ENCODE peak calls at places on chromosomes 6 and 20, in ten cellular contexts. One of them, this sample, is unnamed.
A peak's percentile ranks its signal among the peaks of the same experiment; 100 is the strongest.

GRCh38 chr6:169960003-169960344 is 208.6 kb downstream of the ERMARD start:
- DNase-seq in activated gamma-delta T cell treated with Interleukin-2 at 50 U/mL for 16 hours: no peak
- DNase-seq in NCI-H1436 treated with DMSO at 0.1 percent for 48 hours: no peak
- DNase-seq in AG10803: no peak
- DNase-seq in myocyte: no peak
- DNase-seq in mucosa of gallbladder: no peak
- DNase-seq in MG63: no peak
- DNase-seq in stimulated activated CD4-positive, alpha-beta T cell treated with anti-CD3 and anti-CD28 coated beads, Interleukin-15, amount 100 ng/mL, for 1 hour: no peak
- DNase-seq in activated effector memory CD4-positive, alpha-beta T cell treated with anti-CD3 and anti-CD28 coated beads, Interleukin-2, amount 50 U/mL, for 16 hours: peak; percentile 58
- DNase-seq in iris pigment epithelial cell: no peak
- DNase-seq in this sample: no peak

GRCh38 chr20:15760217-15760567 is 813.1 kb downstream of the KIF16B start:
- DNase-seq in AG10803: no peak
- DNase-seq in myocyte: peak; percentile 97
- DNase-seq in stimulated activated CD4-positive, alpha-beta T cell treated with anti-CD3 and anti-CD28 coated beads, Interleukin-15, amount 100 ng/mL, for 1 hour: no peak
- DNase-seq in activated gamma-delta T cell treated with Interleukin-2 at 50 U/mL for 16 hours: no peak
- DNase-seq in iris pigment epithelial cell: no peak
- DNase-seq in MG63: no peak
- DNase-seq in mucosa of gallbladder: no peak
- DNase-seq in NCI-H1436 treated with DMSO at 0.1 percent for 48 hours: no peak
- DNase-seq in activated effector memory CD4-positive, alpha-beta T cell treated with anti-CD3 and anti-CD28 coated beads, Interleukin-2, amount 50 U/mL, for 16 hours: no peak
- DNase-seq in this sample: peak; percentile 70

GRCh38 chr6:43376551-43376981 is 7.1 kb upstream of the ZNF318 start:
- DNase-seq in AG10803: no peak
- DNase-seq in stimulated activated CD4-positive, alpha-beta T cell treated with anti-CD3 and anti-CD28 coated beads, Interleukin-15, amount 100 ng/mL, for 1 hour: no peak
- DNase-seq in iris pigment epithelial cell: peak; percentile 71
- DNase-seq in activated gamma-delta T cell treated with Interleukin-2 at 50 U/mL for 16 hours: no peak
- DNase-seq in myocyte: no peak
- DNase-seq in MG63: no peak
- DNase-seq in NCI-H1436 treated with DMSO at 0.1 percent for 48 hours: no peak
- DNase-seq in activated effector memory CD4-positive, alpha-beta T cell treated with anti-CD3 and anti-CD28 coated beads, Interleukin-2, amount 50 U/mL, for 16 hours: no peak
- DNase-seq in mucosa of gallbladder: no peak
- DNase-seq in this sample: no peak

GRCh38 chr6:37507690-37508421 is 8.2 kb upstream of the CCDC167 start:
- DNase-seq in stimulated activated CD4-positive, alpha-beta T cell treated with anti-CD3 and anti-CD28 coated beads, Interleukin-15, amount 100 ng/mL, for 1 hour: no peak
- DNase-seq in MG63: no peak
- DNase-seq in mucosa of gallbladder: no peak
- DNase-seq in activated effector memory CD4-positive, alpha-beta T cell treated with anti-CD3 and anti-CD28 coated beads, Interleukin-2, amount 50 U/mL, for 16 hours: peak; percentile 78
- DNase-seq in NCI-H1436 treated with DMSO at 0.1 percent for 48 hours: no peak
- DNase-seq in iris pigment epithelial cell: no peak
- DNase-seq in activated gamma-delta T cell treated with Interleukin-2 at 50 U/mL for 16 hours: peak; percentile 29
- DNase-seq in AG10803: no peak
- DNase-seq in myocyte: no peak
- DNase-seq in this sample: peak; percentile 47

GRCh38 chr6:108850669-108851467 is 2.6 kb downstream of the ARMC2 start:
- DNase-seq in myocyte: no peak
- DNase-seq in activated effector memory CD4-positive, alpha-beta T cell treated with anti-CD3 and anti-CD28 coated beads, Interleukin-2, amount 50 U/mL, for 16 hours: no peak
- DNase-seq in MG63: no peak
- DNase-seq in AG10803: no peak
- DNase-seq in mucosa of gallbladder: no peak
- DNase-seq in activated gamma-delta T cell treated with Interleukin-2 at 50 U/mL for 16 hours: no peak
- DNase-seq in stimulated activated CD4-positive, alpha-beta T cell treated with anti-CD3 and anti-CD28 coated beads, Interleukin-15, amount 100 ng/mL, for 1 hour: no peak
- DNase-seq in NCI-H1436 treated with DMSO at 0.1 percent for 48 hours: no peak
- DNase-seq in iris pigment epithelial cell: peak; percentile 48
- DNase-seq in this sample: no peak

GRCh38 chr20:7856756-7857155 is 83.5 kb downstream of the HAO1 start:
- DNase-seq in mucosa of gallbladder: no peak
- DNase-seq in activated effector memory CD4-positive, alpha-beta T cell treated with anti-CD3 and anti-CD28 coated beads, Interleukin-2, amount 50 U/mL, for 16 hours: no peak
- DNase-seq in NCI-H1436 treated with DMSO at 0.1 percent for 48 hours: no peak
- DNase-seq in activated gamma-delta T cell treated with Interleukin-2 at 50 U/mL for 16 hours: no peak
- DNase-seq in MG63: peak; percentile 83
- DNase-seq in myocyte: peak; percentile 15
- DNase-seq in AG10803: peak; percentile 61
- DNase-seq in iris pigment epithelial cell: peak; percentile 79
- DNase-seq in stimulated activated CD4-positive, alpha-beta T cell treated with anti-CD3 and anti-CD28 coated beads, Interleukin-15, amount 100 ng/mL, for 1 hour: no peak
- DNase-seq in this sample: no peak

GRCh38 chr6:146990821-146991798 is 213.1 kb upstream of the STXBP5 start:
- DNase-seq in MG63: no peak
- DNase-seq in mucosa of gallbladder: no peak
- DNase-seq in iris pigment epithelial cell: peak; percentile 91
- DNase-seq in AG10803: peak; percentile 28
- DNase-seq in NCI-H1436 treated with DMSO at 0.1 percent for 48 hours: no peak
- DNase-seq in myocyte: no peak
- DNase-seq in stimulated activated CD4-positive, alpha-beta T cell treated with anti-CD3 and anti-CD28 coated beads, Interleukin-15, amount 100 ng/mL, for 1 hour: no peak
- DNase-seq in activated gamma-delta T cell treated with Interleukin-2 at 50 U/mL for 16 hours: no peak
- DNase-seq in activated effector memory CD4-positive, alpha-beta T cell treated with anti-CD3 and anti-CD28 coated beads, Interleukin-2, amount 50 U/mL, for 16 hours: no peak
- DNase-seq in this sample: no peak

GRCh38 chr6:139161817-139162284 is 27.0 kb downstream of the HECA start:
- DNase-seq in NCI-H1436 treated with DMSO at 0.1 percent for 48 hours: no peak
- DNase-seq in AG10803: no peak
- DNase-seq in mucosa of gallbladder: no peak
- DNase-seq in iris pigment epithelial cell: peak; percentile 34
- DNase-seq in MG63: no peak
- DNase-seq in myocyte: peak; percentile 7
- DNase-seq in stimulated activated CD4-positive, alpha-beta T cell treated with anti-CD3 and anti-CD28 coated beads, Interleukin-15, amount 100 ng/mL, for 1 hour: peak; percentile 39
- DNase-seq in activated effector memory CD4-positive, alpha-beta T cell treated with anti-CD3 and anti-CD28 coated beads, Interleukin-2, amount 50 U/mL, for 16 hours: peak; percentile 88
- DNase-seq in activated gamma-delta T cell treated with Interleukin-2 at 50 U/mL for 16 hours: peak; percentile 63
- DNase-seq in this sample: peak; percentile 48

GRCh38 chr20:56454754-56455153 is 13.7 kb upstream of the RTF2 start:
- DNase-seq in MG63: no peak
- DNase-seq in stimulated activated CD4-positive, alpha-beta T cell treated with anti-CD3 and anti-CD28 coated beads, Interleukin-15, amount 100 ng/mL, for 1 hour: no peak
- DNase-seq in myocyte: no peak
- DNase-seq in activated effector memory CD4-positive, alpha-beta T cell treated with anti-CD3 and anti-CD28 coated beads, Interleukin-2, amount 50 U/mL, for 16 hours: no peak
- DNase-seq in NCI-H1436 treated with DMSO at 0.1 percent for 48 hours: no peak
- DNase-seq in iris pigment epithelial cell: no peak
- DNase-seq in activated gamma-delta T cell treated with Interleukin-2 at 50 U/mL for 16 hours: no peak
- DNase-seq in mucosa of gallbladder: no peak
- DNase-seq in AG10803: no peak
- DNase-seq in this sample: no peak

GRCh38 chr6:8085053-8085511 is 17.3 kb downstream of the EEF1E1 start:
- DNase-seq in AG10803: peak; percentile 90
- DNase-seq in stimulated activated CD4-positive, alpha-beta T cell treated with anti-CD3 and anti-CD28 coated beads, Interleukin-15, amount 100 ng/mL, for 1 hour: no peak
- DNase-seq in iris pigment epithelial cell: peak; percentile 96
- DNase-seq in NCI-H1436 treated with DMSO at 0.1 percent for 48 hours: no peak
- DNase-seq in myocyte: peak; percentile 90
- DNase-seq in activated effector memory CD4-positive, alpha-beta T cell treated with anti-CD3 and anti-CD28 coated beads, Interleukin-2, amount 50 U/mL, for 16 hours: no peak
- DNase-seq in mucosa of gallbladder: peak; percentile 53
- DNase-seq in MG63: peak; percentile 92
- DNase-seq in activated gamma-delta T cell treated with Interleukin-2 at 50 U/mL for 16 hours: no peak
- DNase-seq in this sample: no peak

GRCh38 chr20:3739054-3739925 is 6.8 kb downstream of the HSPA12B start:
- DNase-seq in stimulated activated CD4-positive, alpha-beta T cell treated with anti-CD3 and anti-CD28 coated beads, Interleukin-15, amount 100 ng/mL, for 1 hour: no peak
- DNase-seq in activated gamma-delta T cell treated with Interleukin-2 at 50 U/mL for 16 hours: no peak
- DNase-seq in iris pigment epithelial cell: no peak
- DNase-seq in AG10803: no peak
- DNase-seq in MG63: no peak
- DNase-seq in myocyte: no peak
- DNase-seq in mucosa of gallbladder: no peak
- DNase-seq in activated effector memory CD4-positive, alpha-beta T cell treated with anti-CD3 and anti-CD28 coated beads, Interleukin-2, amount 50 U/mL, for 16 hours: no peak
- DNase-seq in NCI-H1436 treated with DMSO at 0.1 percent for 48 hours: no peak
- DNase-seq in this sample: no peak

GRCh38 chr20:50251992-50252491 is 61.4 kb downstream of the CEBPB start:
- DNase-seq in stimulated activated CD4-positive, alpha-beta T cell treated with anti-CD3 and anti-CD28 coated beads, Interleukin-15, amount 100 ng/mL, for 1 hour: no peak
- DNase-seq in AG10803: peak; percentile 76
- DNase-seq in MG63: peak; percentile 69
- DNase-seq in activated gamma-delta T cell treated with Interleukin-2 at 50 U/mL for 16 hours: no peak
- DNase-seq in activated effector memory CD4-positive, alpha-beta T cell treated with anti-CD3 and anti-CD28 coated beads, Interleukin-2, amount 50 U/mL, for 16 hours: no peak
- DNase-seq in iris pigment epithelial cell: peak; percentile 45
- DNase-seq in NCI-H1436 treated with DMSO at 0.1 percent for 48 hours: no peak
- DNase-seq in mucosa of gallbladder: no peak
- DNase-seq in myocyte: no peak
- DNase-seq in this sample: no peak

GRCh38 chr6:166633732-166634535 is 6.9 kb upstream of the RPS6KA2 start:
- DNase-seq in MG63: no peak
- DNase-seq in iris pigment epithelial cell: no peak
- DNase-seq in activated gamma-delta T cell treated with Interleukin-2 at 50 U/mL for 16 hours: no peak
- DNase-seq in activated effector memory CD4-positive, alpha-beta T cell treated with anti-CD3 and anti-CD28 coated beads, Interleukin-2, amount 50 U/mL, for 16 hours: no peak
- DNase-seq in stimulated activated CD4-positive, alpha-beta T cell treated with anti-CD3 and anti-CD28 coated beads, Interleukin-15, amount 100 ng/mL, for 1 hour: no peak
- DNase-seq in NCI-H1436 treated with DMSO at 0.1 percent for 48 hours: no peak
- DNase-seq in mucosa of gallbladder: no peak
- DNase-seq in myocyte: peak; percentile 87
- DNase-seq in AG10803: no peak
- DNase-seq in this sample: no peak

GRCh38 chr6:17881085-17881883 is 106.2 kb downstream of the KIF13A start:
- DNase-seq in iris pigment epithelial cell: peak; percentile 40
- DNase-seq in MG63: no peak
- DNase-seq in activated effector memory CD4-positive, alpha-beta T cell treated with anti-CD3 and anti-CD28 coated beads, Interleukin-2, amount 50 U/mL, for 16 hours: no peak
- DNase-seq in mucosa of gallbladder: no peak
- DNase-seq in activated gamma-delta T cell treated with Interleukin-2 at 50 U/mL for 16 hours: no peak
- DNase-seq in NCI-H1436 treated with DMSO at 0.1 percent for 48 hours: no peak
- DNase-seq in AG10803: peak; percentile 73
- DNase-seq in stimulated activated CD4-positive, alpha-beta T cell treated with anti-CD3 and anti-CD28 coated beads, Interleukin-15, amount 100 ng/mL, for 1 hour: no peak
- DNase-seq in myocyte: no peak
- DNase-seq in this sample: no peak

GRCh38 chr6:93786474-93787330 is 367.3 kb upstream of the EPHA7 start:
- DNase-seq in NCI-H1436 treated with DMSO at 0.1 percent for 48 hours: no peak
- DNase-seq in stimulated activated CD4-positive, alpha-beta T cell treated with anti-CD3 and anti-CD28 coated beads, Interleukin-15, amount 100 ng/mL, for 1 hour: no peak
- DNase-seq in myocyte: peak; percentile 82
- DNase-seq in iris pigment epithelial cell: peak; percentile 60
- DNase-seq in mucosa of gallbladder: no peak
- DNase-seq in MG63: peak; percentile 29
- DNase-seq in activated effector memory CD4-positive, alpha-beta T cell treated with anti-CD3 and anti-CD28 coated beads, Interleukin-2, amount 50 U/mL, for 16 hours: no peak
- DNase-seq in AG10803: no peak
- DNase-seq in activated gamma-delta T cell treated with Interleukin-2 at 50 U/mL for 16 hours: no peak
- DNase-seq in this sample: peak; percentile 25

GRCh38 chr20:8860011-8860495 is 208.8 kb upstream of the PLCB4 start:
- DNase-seq in stimulated activated CD4-positive, alpha-beta T cell treated with anti-CD3 and anti-CD28 coated beads, Interleukin-15, amount 100 ng/mL, for 1 hour: no peak
- DNase-seq in mucosa of gallbladder: no peak
- DNase-seq in AG10803: peak; percentile 96
- DNase-seq in myocyte: peak; percentile 6
- DNase-seq in activated gamma-delta T cell treated with Interleukin-2 at 50 U/mL for 16 hours: no peak
- DNase-seq in MG63: no peak
- DNase-seq in activated effector memory CD4-positive, alpha-beta T cell treated with anti-CD3 and anti-CD28 coated beads, Interleukin-2, amount 50 U/mL, for 16 hours: no peak
- DNase-seq in iris pigment epithelial cell: peak; percentile 97
- DNase-seq in NCI-H1436 treated with DMSO at 0.1 percent for 48 hours: no peak
- DNase-seq in this sample: no peak

GRCh38 chr6:113710110-113710509 is 147.0 kb upstream of the MARCKS start:
- DNase-seq in MG63: no peak
- DNase-seq in activated gamma-delta T cell treated with Interleukin-2 at 50 U/mL for 16 hours: no peak
- DNase-seq in iris pigment epithelial cell: no peak
- DNase-seq in AG10803: no peak
- DNase-seq in NCI-H1436 treated with DMSO at 0.1 percent for 48 hours: no peak
- DNase-seq in activated effector memory CD4-positive, alpha-beta T cell treated with anti-CD3 and anti-CD28 coated beads, Interleukin-2, amount 50 U/mL, for 16 hours: no peak
- DNase-seq in mucosa of gallbladder: no peak
- DNase-seq in stimulated activated CD4-positive, alpha-beta T cell treated with anti-CD3 and anti-CD28 coated beads, Interleukin-15, amount 100 ng/mL, for 1 hour: no peak
- DNase-seq in myocyte: no peak
- DNase-seq in this sample: no peak

GRCh38 chr20:61436674-61437279 is 184.7 kb downstream of the CDH4 start:
- DNase-seq in stimulated activated CD4-positive, alpha-beta T cell treated with anti-CD3 and anti-CD28 coated beads, Interleukin-15, amount 100 ng/mL, for 1 hour: no peak
- DNase-seq in NCI-H1436 treated with DMSO at 0.1 percent for 48 hours: no peak
- DNase-seq in mucosa of gallbladder: no peak
- DNase-seq in iris pigment epithelial cell: peak; percentile 30
- DNase-seq in activated gamma-delta T cell treated with Interleukin-2 at 50 U/mL for 16 hours: no peak
- DNase-seq in MG63: no peak
- DNase-seq in myocyte: no peak
- DNase-seq in AG10803: peak; percentile 73
- DNase-seq in activated effector memory CD4-positive, alpha-beta T cell treated with anti-CD3 and anti-CD28 coated beads, Interleukin-2, amount 50 U/mL, for 16 hours: peak; percentile 59
- DNase-seq in this sample: no peak

GRCh38 chr20:24995741-24996448 is 3.3 kb upstream of the APMAP start:
- DNase-seq in AG10803: no peak
- DNase-seq in activated gamma-delta T cell treated with Interleukin-2 at 50 U/mL for 16 hours: no peak
- DNase-seq in iris pigment epithelial cell: no peak
- DNase-seq in activated effector memory CD4-positive, alpha-beta T cell treated with anti-CD3 and anti-CD28 coated beads, Interleukin-2, amount 50 U/mL, for 16 hours: no peak
- DNase-seq in stimulated activated CD4-positive, alpha-beta T cell treated with anti-CD3 and anti-CD28 coated beads, Interleukin-15, amount 100 ng/mL, for 1 hour: no peak
- DNase-seq in MG63: peak; percentile 62
- DNase-seq in myocyte: no peak
- DNase-seq in NCI-H1436 treated with DMSO at 0.1 percent for 48 hours: no peak
- DNase-seq in mucosa of gallbladder: no peak
- DNase-seq in this sample: peak; percentile 10

GRCh38 chr6:9236443-9236842 is 801.1 kb upstream of the SLC35B3 start:
- DNase-seq in mucosa of gallbladder: no peak
- DNase-seq in MG63: no peak
- DNase-seq in AG10803: no peak
- DNase-seq in activated gamma-delta T cell treated with Interleukin-2 at 50 U/mL for 16 hours: no peak
- DNase-seq in stimulated activated CD4-positive, alpha-beta T cell treated with anti-CD3 and anti-CD28 coated beads, Interleukin-15, amount 100 ng/mL, for 1 hour: no peak
- DNase-seq in myocyte: no peak
- DNase-seq in NCI-H1436 treated with DMSO at 0.1 percent for 48 hours: no peak
- DNase-seq in iris pigment epithelial cell: no peak
- DNase-seq in activated effector memory CD4-positive, alpha-beta T cell treated with anti-CD3 and anti-CD28 coated beads, Interleukin-2, amount 50 U/mL, for 16 hours: no peak
- DNase-seq in this sample: no peak

GRCh38 chr6:70601014-70601413 is 34.3 kb downstream of the SDHAF4 start:
- DNase-seq in iris pigment epithelial cell: no peak
- DNase-seq in NCI-H1436 treated with DMSO at 0.1 percent for 48 hours: no peak
- DNase-seq in mucosa of gallbladder: no peak
- DNase-seq in stimulated activated CD4-positive, alpha-beta T cell treated with anti-CD3 and anti-CD28 coated beads, Interleukin-15, amount 100 ng/mL, for 1 hour: no peak
- DNase-seq in activated gamma-delta T cell treated with Interleukin-2 at 50 U/mL for 16 hours: no peak
- DNase-seq in AG10803: no peak
- DNase-seq in MG63: no peak
- DNase-seq in myocyte: no peak
- DNase-seq in activated effector memory CD4-positive, alpha-beta T cell treated with anti-CD3 and anti-CD28 coated beads, Interleukin-2, amount 50 U/mL, for 16 hours: no peak
- DNase-seq in this sample: no peak

GRCh38 chr6:38114976-38115632 is 295.6 kb downstream of the ZFAND3 start:
- DNase-seq in MG63: no peak
- DNase-seq in AG10803: no peak
- DNase-seq in NCI-H1436 treated with DMSO at 0.1 percent for 48 hours: no peak
- DNase-seq in activated gamma-delta T cell treated with Interleukin-2 at 50 U/mL for 16 hours: no peak
- DNase-seq in iris pigment epithelial cell: peak; percentile 23
- DNase-seq in mucosa of gallbladder: no peak
- DNase-seq in stimulated activated CD4-positive, alpha-beta T cell treated with anti-CD3 and anti-CD28 coated beads, Interleukin-15, amount 100 ng/mL, for 1 hour: no peak
- DNase-seq in activated effector memory CD4-positive, alpha-beta T cell treated with anti-CD3 and anti-CD28 coated beads, Interleukin-2, amount 50 U/mL, for 16 hours: no peak
- DNase-seq in myocyte: peak; percentile 43
- DNase-seq in this sample: no peak

GRCh38 chr6:106339334-106340029 is 13.9 kb upstream of the ATG5 start:
- DNase-seq in AG10803: peak; percentile 68
- DNase-seq in activated gamma-delta T cell treated with Interleukin-2 at 50 U/mL for 16 hours: peak; percentile 33
- DNase-seq in activated effector memory CD4-positive, alpha-beta T cell treated with anti-CD3 and anti-CD28 coated beads, Interleukin-2, amount 50 U/mL, for 16 hours: peak; percentile 74
- DNase-seq in MG63: peak; percentile 56
- DNase-seq in mucosa of gallbladder: peak; percentile 48
- DNase-seq in stimulated activated CD4-positive, alpha-beta T cell treated with anti-CD3 and anti-CD28 coated beads, Interleukin-15, amount 100 ng/mL, for 1 hour: no peak
- DNase-seq in NCI-H1436 treated with DMSO at 0.1 percent for 48 hours: no peak
- DNase-seq in myocyte: peak; percentile 77
- DNase-seq in iris pigment epithelial cell: peak; percentile 73
- DNase-seq in this sample: peak; percentile 80

GRCh38 chr6:37371158-37372083 is 17.6 kb downstream of the RNF8 start:
- DNase-seq in activated gamma-delta T cell treated with Interleukin-2 at 50 U/mL for 16 hours: no peak
- DNase-seq in mucosa of gallbladder: no peak
- DNase-seq in iris pigment epithelial cell: no peak
- DNase-seq in NCI-H1436 treated with DMSO at 0.1 percent for 48 hours: no peak
- DNase-seq in AG10803: no peak
- DNase-seq in activated effector memory CD4-positive, alpha-beta T cell treated with anti-CD3 and anti-CD28 coated beads, Interleukin-2, amount 50 U/mL, for 16 hours: no peak
- DNase-seq in stimulated activated CD4-positive, alpha-beta T cell treated with anti-CD3 and anti-CD28 coated beads, Interleukin-15, amount 100 ng/mL, for 1 hour: no peak
- DNase-seq in myocyte: peak; percentile 52
- DNase-seq in MG63: no peak
- DNase-seq in this sample: no peak

GRCh38 chr6:110342759-110343158 is 15.4 kb downstream of the METTL24 start:
- DNase-seq in mucosa of gallbladder: no peak
- DNase-seq in activated gamma-delta T cell treated with Interleukin-2 at 50 U/mL for 16 hours: no peak
- DNase-seq in myocyte: no peak
- DNase-seq in activated effector memory CD4-positive, alpha-beta T cell treated with anti-CD3 and anti-CD28 coated beads, Interleukin-2, amount 50 U/mL, for 16 hours: no peak
- DNase-seq in NCI-H1436 treated with DMSO at 0.1 percent for 48 hours: no peak
- DNase-seq in MG63: no peak
- DNase-seq in stimulated activated CD4-positive, alpha-beta T cell treated with anti-CD3 and anti-CD28 coated beads, Interleukin-15, amount 100 ng/mL, for 1 hour: no peak
- DNase-seq in iris pigment epithelial cell: no peak
- DNase-seq in AG10803: no peak
- DNase-seq in this sample: no peak

GRCh38 chr20:5297280-5298004 is 19.3 kb downstream of the PROKR2 start:
- DNase-seq in activated effector memory CD4-positive, alpha-beta T cell treated with anti-CD3 and anti-CD28 coated beads, Interleukin-2, amount 50 U/mL, for 16 hours: no peak
- DNase-seq in myocyte: no peak
- DNase-seq in activated gamma-delta T cell treated with Interleukin-2 at 50 U/mL for 16 hours: no peak
- DNase-seq in iris pigment epithelial cell: peak; percentile 10
- DNase-seq in MG63: no peak
- DNase-seq in mucosa of gallbladder: no peak
- DNase-seq in AG10803: peak; percentile 15
- DNase-seq in NCI-H1436 treated with DMSO at 0.1 percent for 48 hours: no peak
- DNase-seq in stimulated activated CD4-positive, alpha-beta T cell treated with anti-CD3 and anti-CD28 coated beads, Interleukin-15, amount 100 ng/mL, for 1 hour: no peak
- DNase-seq in this sample: no peak

GRCh38 chr20:60953311-60953710 is 298.8 kb upstream of the CDH4 start:
- DNase-seq in MG63: no peak
- DNase-seq in iris pigment epithelial cell: no peak
- DNase-seq in stimulated activated CD4-positive, alpha-beta T cell treated with anti-CD3 and anti-CD28 coated beads, Interleukin-15, amount 100 ng/mL, for 1 hour: no peak
- DNase-seq in activated gamma-delta T cell treated with Interleukin-2 at 50 U/mL for 16 hours: no peak
- DNase-seq in NCI-H1436 treated with DMSO at 0.1 percent for 48 hours: no peak
- DNase-seq in activated effector memory CD4-positive, alpha-beta T cell treated with anti-CD3 and anti-CD28 coated beads, Interleukin-2, amount 50 U/mL, for 16 hours: no peak
- DNase-seq in mucosa of gallbladder: no peak
- DNase-seq in myocyte: no peak
- DNase-seq in AG10803: no peak
- DNase-seq in this sample: no peak

GRCh38 chr20:23569570-23569969 is 1.3 kb upstream of the CST9L start:
- DNase-seq in iris pigment epithelial cell: no peak
- DNase-seq in NCI-H1436 treated with DMSO at 0.1 percent for 48 hours: no peak
- DNase-seq in activated gamma-delta T cell treated with Interleukin-2 at 50 U/mL for 16 hours: no peak
- DNase-seq in stimulated activated CD4-positive, alpha-beta T cell treated with anti-CD3 and anti-CD28 coated beads, Interleukin-15, amount 100 ng/mL, for 1 hour: no peak
- DNase-seq in AG10803: no peak
- DNase-seq in myocyte: no peak
- DNase-seq in activated effector memory CD4-positive, alpha-beta T cell treated with anti-CD3 and anti-CD28 coated beads, Interleukin-2, amount 50 U/mL, for 16 hours: no peak
- DNase-seq in mucosa of gallbladder: no peak
- DNase-seq in MG63: no peak
- DNase-seq in this sample: no peak

This sample was measured in NCI-H82.